ENCODE peak calls at places on chromosomes 6 and 20, in five cellular contexts. A, Y, F, G and U are unnamed samples.

GRCh38 chr6:124487778-124488431 is 474.3 kb upstream of the RNF217 start:
- DNase-seq in F (peak; percentile 65), Y (no peak), G (no peak), A (no peak), U (no peak)

GRCh38 chr6:152916035-152916434 is 66.8 kb downstream of the FBXO5 start:
- DNase-seq in G (no peak), F (no peak), Y (no peak), A (no peak), U (no peak)

GRCh38 chr6:170271771-170272314 is 19.0 kb downstream of the DLL1 start:
- DNase-seq in F (no peak), G (peak; percentile 71), Y (no peak), A (no peak), U (peak; percentile 71)

GRCh38 chr6:114281496-114281895 is 61.3 kb downstream of the HS3ST5 start:
- DNase-seq in A (no peak), Y (no peak), G (no peak), F (no peak), U (no peak)

GRCh38 chr6:114376611-114377206 is 33.9 kb upstream of the HS3ST5 start:
- DNase-seq in A (peak; percentile 2), F (no peak), G (no peak), Y (no peak), U (no peak)

GRCh38 chr20:45343867-45344721 is 4.1 kb downstream of the SDC4 start:
- DNase-seq in F (peak; percentile 83), A (peak; percentile 91), Y (peak; percentile 48), G (peak; percentile 82), U (peak; percentile 76)

GRCh38 chr6:11473008-11473740 is 64.4 kb upstream of the TMEM170B start:
- DNase-seq in A (no peak), G (no peak), Y (no peak), F (no peak), U (no peak)

GRCh38 chr20:535958-536357 is 7.6 kb downstream of the CSNK2A1 start:
- DNase-seq in Y (no peak), G (no peak), A (peak; percentile 24), F (no peak), U (no peak)

GRCh38 chr20:4876731-4877130 is 124.6 kb downstream of the SLC23A2 start:
- DNase-seq in G (no peak), A (no peak), Y (no peak), F (no peak), U (no peak)

GRCh38 chr20:19701449-19701848 is 56.6 kb upstream of the RIN2 start:
- DNase-seq in G (no peak), F (no peak), A (no peak), Y (no peak), U (no peak)

GRCh38 chr20:41436679-41437078 is 70.1 kb upstream of the EMILIN3 start:
- DNase-seq in A (no peak), F (no peak), G (no peak), Y (no peak), U (no peak)

GRCh38 chr6:7087066-7087465 is 20.7 kb upstream of the RREB1 start:
- DNase-seq in Y (no peak), G (no peak), F (no peak), A (no peak), U (no peak)

GRCh38 chr6:21001736-21002135 is 467.5 kb downstream of the CDKAL1 start:
- DNase-seq in G (no peak), Y (no peak), A (no peak), F (no peak), U (no peak)

GRCh38 chr6:82022614-82023102 is 224.9 kb downstream of the IBTK start:
- DNase-seq in Y (no peak), F (no peak), G (no peak), A (peak; percentile 41), U (no peak)

GRCh38 chr6:52361945-52362442 is at the start of gene PAQR8:
- DNase-seq in A (peak; percentile 79), Y (peak; percentile 4), G (peak; percentile 80), F (no peak), U (peak; percentile 81)
- TF ChIP-seq CTCF in A (no peak), Y (no peak), G (no peak), F (no peak), U (no peak)

DNA sequence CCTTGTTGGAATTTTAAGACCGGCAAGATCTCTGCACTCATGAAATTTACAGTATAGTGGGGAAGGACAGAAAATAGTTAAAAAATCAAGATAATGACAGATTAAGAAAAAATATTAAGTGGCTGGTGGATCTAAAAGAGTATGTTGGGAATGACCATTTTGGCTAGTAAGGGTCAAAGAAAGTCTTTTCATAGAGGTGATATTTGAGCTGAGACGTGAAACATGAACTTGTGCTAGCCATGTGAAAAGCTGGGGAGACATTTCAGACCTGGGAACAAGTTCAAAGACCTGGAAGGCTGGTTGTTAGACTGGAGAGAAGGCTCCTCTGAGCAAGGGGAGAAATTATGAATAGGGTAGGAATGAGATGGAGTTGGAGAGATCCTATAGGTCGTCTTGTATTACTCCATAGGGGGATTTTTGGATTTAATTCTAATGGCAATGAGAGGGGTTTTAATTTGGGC is 4.7 kb downstream of the BICRAL start:
- DNase-seq in G (no peak), A (no peak), Y (no peak), F (no peak), U (no peak)
- TF ChIP-seq CTCF in G (no peak), A (no peak), Y (no peak), F (no peak), U (no peak)

DNA sequence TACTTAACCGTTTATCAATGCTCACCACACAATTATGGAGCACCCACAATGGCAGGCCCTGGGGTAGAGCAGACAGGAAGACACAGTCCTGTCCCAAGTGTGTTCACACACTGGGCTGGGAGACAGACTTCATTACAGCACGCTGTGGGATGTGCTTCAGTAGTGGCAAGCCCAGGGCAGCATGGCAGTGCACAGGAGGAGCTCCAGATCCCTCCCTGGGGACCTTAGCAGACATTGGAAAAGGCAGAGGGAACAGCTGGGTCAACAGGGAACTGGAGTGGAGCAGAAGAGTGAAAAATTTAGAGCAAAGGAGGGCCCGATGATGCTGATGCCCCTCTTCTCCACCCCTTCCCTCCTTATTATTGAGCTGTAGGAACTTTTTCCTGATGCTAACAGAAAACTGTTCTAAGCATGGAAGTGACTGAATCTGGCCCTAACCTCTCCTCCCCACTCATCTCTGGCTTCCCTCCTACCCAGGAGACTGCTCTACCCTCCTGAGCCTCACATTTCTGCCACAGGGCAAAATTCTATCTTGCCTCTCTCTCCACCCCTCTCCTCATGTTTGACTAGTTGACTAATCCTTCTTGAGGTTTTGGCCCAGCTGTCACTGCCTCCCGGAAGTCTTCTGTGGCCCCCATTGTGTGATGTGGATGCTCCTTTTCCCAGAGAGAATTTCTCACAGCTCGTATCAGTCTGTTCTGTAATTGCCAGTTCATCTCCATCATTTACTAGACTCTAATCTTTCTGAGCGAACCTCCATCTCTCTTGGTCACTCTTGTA is 41.3 kb upstream of the NOP56 start:
- DNase-seq in Y (no peak), F (no peak), A (no peak), G (no peak), U (no peak)
- TF ChIP-seq CTCF in Y (no peak), F (no peak), A (no peak), G (no peak), U (no peak)

DNA sequence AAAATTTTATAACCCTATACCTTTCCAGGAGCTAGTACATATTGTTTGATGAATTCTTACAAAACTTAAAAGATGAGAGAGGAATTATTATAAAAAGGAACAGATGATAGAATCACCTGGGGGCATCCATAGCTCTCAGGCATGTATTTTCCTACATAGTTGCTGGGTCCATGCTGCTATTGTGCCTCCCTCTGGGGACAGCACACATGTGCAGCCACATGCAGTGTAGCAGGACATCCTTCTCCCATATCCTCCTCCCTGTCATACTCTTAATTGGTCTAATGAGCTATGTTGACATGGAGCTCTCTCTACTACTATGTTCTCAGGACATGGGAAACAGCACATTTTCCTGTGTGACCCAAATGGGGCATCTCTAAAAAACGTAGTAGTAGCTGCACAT is 898.2 kb upstream of the MAP3K7 start:
- DNase-seq in G (no peak), Y (no peak), A (no peak), F (no peak), U (no peak)
- TF ChIP-seq CTCF in G (no peak), Y (no peak), A (no peak), F (no peak), U (no peak)

DNA sequence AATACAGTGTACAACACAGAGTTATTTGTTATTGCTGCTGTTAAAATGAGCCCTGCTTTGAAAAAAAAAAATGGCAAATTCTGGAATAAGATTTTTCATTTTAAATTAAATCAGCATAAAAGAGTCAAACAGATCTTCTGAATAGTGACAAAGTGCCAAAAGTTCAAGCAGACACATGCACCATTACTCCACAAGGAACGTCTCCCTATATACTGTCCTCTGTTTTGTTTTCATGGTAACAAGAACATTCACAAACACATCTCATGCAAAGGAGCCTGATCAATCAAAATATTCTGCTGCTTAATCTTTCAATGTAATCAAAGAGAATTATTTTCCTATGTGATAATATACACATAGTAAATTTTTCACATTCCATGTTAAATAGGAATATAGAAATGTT is 2.7 kb downstream of the HIVEP2 start:
- DNase-seq in G (no peak), F (no peak), A (no peak), Y (no peak), U (no peak)
- TF ChIP-seq CTCF in G (no peak), F (no peak), A (no peak), Y (no peak), U (no peak)